ENCODE peak calls at places on chromosomes 5 and 9, in five cellular contexts. B, G, Y, J and X are unnamed samples.

GRCh38 chr5:116442095-116442534 is 132.5 kb downstream of the SEMA6A start:
- DNase-seq in B (no peak), Y (no peak), J (peak), G (peak), X (no peak)

GRCh38 chr5:169289520-169289919 is 11.4 kb downstream of the SLIT3 start:
- DNase-seq in G (no peak), Y (no peak), B (no peak), J (no peak), X (no peak)

GRCh38 chr5:40073927-40074326 is 605.8 kb upstream of the PTGER4 start:
- DNase-seq in J (no peak), G (no peak), B (no peak), Y (no peak), X (no peak)

GRCh38 chr9:78606011-78606410 is 309.1 kb downstream of the PSAT1 start:
- DNase-seq in B (no peak), Y (no peak), J (no peak), G (no peak), X (no peak)

GRCh38 chr5:159163027-159163699 is 46.2 kb downstream of the RNF145 start:
- DNase-seq in Y (no peak), J (peak), G (no peak), B (no peak), X (no peak)

GRCh38 chr9:100619194-100619593 is 41.3 kb downstream of the CAVIN4 start:
- DNase-seq in G (no peak), B (no peak), J (no peak), Y (no peak), X (no peak)

GRCh38 chr9:21255538-21256212 is 15.9 kb upstream of the IFNA14 start:
- DNase-seq in Y (no peak), J (no peak), G (no peak), B (no peak), X (no peak)

GRCh38 chr9:126893079-126893478 is 21.5 kb upstream of the RALGPS1 start:
- DNase-seq in Y (no peak), J (no peak), G (no peak), B (no peak), X (no peak)

GRCh38 chr9:126347911-126348760 is 21.5 kb downstream of the MVB12B start:
- DNase-seq in B (peak), Y (no peak), J (no peak), G (peak), X (peak)

GRCh38 chr5:39570418-39571027 is 145.7 kb upstream of the DAB2 start:
- DNase-seq in J (no peak), G (peak), B (no peak), Y (no peak), X (no peak)

GRCh38 chr5:35884125-35884788 is 27.6 kb downstream of the IL7R start:
- DNase-seq in B (no peak), G (no peak), J (peak), Y (no peak), X (no peak)

GRCh38 chr5:174317261-174317894 is 271.9 kb downstream of the NSG2 start:
- DNase-seq in G (peak), B (no peak), J (peak), Y (peak), X (no peak)

GRCh38 chr9:76218151-76218867 is 175.9 kb downstream of the RFK start:
- DNase-seq in B (no peak), Y (no peak), J (no peak), G (no peak), X (no peak)

GRCh38 chr9:18238752-18239151 is 235.2 kb upstream of the ADAMTSL1 start:
- DNase-seq in G (no peak), Y (no peak), B (no peak), J (no peak), X (no peak)

GRCh38 chr9:88532320-88532719 is 2.7 kb upstream of the NXNL2 start:
- DNase-seq in B (peak), Y (peak), J (no peak), G (no peak), X (no peak)

GRCh38 chr5:96837303-96837702 is 29.6 kb upstream of the ERAP1 start:
- DNase-seq in B (no peak), G (no peak), J (no peak), Y (no peak), X (no peak)

GRCh38 chr5:1851290-1851934 is 31.3 kb downstream of the IRX4 start:
- DNase-seq in J (no peak), G (no peak), B (no peak), Y (no peak), X (no peak)

GRCh38 chr9:35110327-35110758 is 5.3 kb downstream of the ATOSB start:
- DNase-seq in G (no peak), Y (no peak), J (peak), B (no peak), X (no peak)

GRCh38 chr5:171484460-171484899 is 65.0 kb downstream of the FGF18 start:
- DNase-seq in B (no peak), Y (no peak), J (peak), G (no peak), X (peak)

GRCh38 chr9:116141864-116142561 is 11.6 kb upstream of the PAPPA start:
- DNase-seq in Y (no peak), G (no peak), B (no peak), J (no peak), X (no peak)

GRCh38 chr9:134983506-134984371 is 66.0 kb upstream of the FCN1 start:
- DNase-seq in G (no peak), B (peak), Y (no peak), J (no peak), X (no peak)

GRCh38 chr5:29758986-29759421 is 1434.5 kb upstream of the CDH6 start:
- DNase-seq in J (no peak), G (no peak), Y (peak), B (no peak), X (no peak)

GRCh38 chr5:2908086-2908485 is 156.6 kb upstream of the IRX2 start:
- DNase-seq in B (no peak), G (no peak), J (no peak), Y (no peak), X (no peak)

GRCh38 chr5:5523066-5523505 is 100.6 kb downstream of the ICE1 start:
- DNase-seq in B (no peak), J (no peak), Y (no peak), G (no peak), X (no peak)

GRCh38 chr5:1507961-1508678 is 15.6 kb downstream of the LPCAT1 start:
- DNase-seq in B (no peak), J (no peak), G (no peak), Y (no peak), X (no peak)

GRCh38 chr5:131682175-131682574 is 47.1 kb upstream of the RAPGEF6 start:
- DNase-seq in J (no peak), G (no peak), B (no peak), Y (no peak), X (no peak)

GRCh38 chr5:5026407-5026780 is 113.7 kb upstream of the ADAMTS16 start:
- DNase-seq in Y (no peak), G (no peak), B (no peak), J (peak), X (no peak)

GRCh38 chr9:95341262-95342011 is 23.9 kb upstream of the FANCC start:
- DNase-seq in J (no peak), Y (no peak), G (no peak), B (no peak), X (no peak)

GRCh38 chr9:1100945-1101344 is 50.8 kb downstream of the DMRT2 start:
- DNase-seq in G (no peak), B (peak), Y (peak), J (no peak), X (peak)

GRCh38 chr9:17003576-17004240 is 131.1 kb upstream of the CNTLN start:
- DNase-seq in Y (no peak), J (no peak), G (no peak), B (no peak), X (no peak)

GRCh38 chr5:20367178-20367577 is 379.2 kb upstream of the CDH18 start:
- DNase-seq in G (peak), Y (no peak), B (no peak), J (no peak), X (no peak)

GRCh38 chr5:172351240-172351778 is 67.7 kb upstream of the UBTD2 start:
- DNase-seq in J (no peak), B (no peak), Y (no peak), G (no peak), X (no peak)

GRCh38 chr5:15501057-15501791 is 1.2 kb downstream of the FBXL7 start:
- DNase-seq in B (no peak), Y (peak), J (peak), G (no peak), X (peak)

GRCh38 chr9:757246-757881 is 84.1 kb upstream of the DMRT1 start:
- DNase-seq in G (no peak), J (peak), Y (no peak), B (no peak), X (peak)

GRCh38 chr5:151764801-151765200 is 6.4 kb upstream of the ATOX1 start:
- DNase-seq in G (no peak), B (no peak), Y (no peak), J (no peak), X (no peak)

GRCh38 chr9:93257808-93258331 is 73.9 kb downstream of the WNK2 start:
- DNase-seq in J (no peak), Y (no peak), G (no peak), B (no peak), X (peak)

GRCh38 chr5:170315154-170315553 is 17.6 kb upstream of the LCP2 start:
- DNase-seq in G (no peak), B (no peak), Y (no peak), J (no peak), X (no peak)